ENCODE peak calls at places on chromosomes 4 and X, in nine cellular contexts. I is fibroblast of lung, F is transverse colon, J is mucosa of descending colon, R is A549, A is psoas muscle, S is tibial artery, O is uterus, Q is Peyer's patch. W is an unnamed sample.

GRCh38 chrX:74506310-74507115 is 85.2 kb downstream of the SLC16A2 start:
- DNase-seq in I (no peak), F (no peak), J (no peak), R (no peak), A (no peak), S (no peak), O (no peak), Q (no peak), W (no peak)

GRCh38 chrX:10022273-10022541 is 55.0 kb downstream of the CLDN34 start:
- DNase-seq in I (no peak), F (no peak), J (no peak), R (peak; percentile 78), A (no peak), S (no peak), O (no peak), Q (no peak), W (no peak)

GRCh38 chr4:72489267-72489666 is 79.8 kb downstream of the ADAMTS3 start:
- DNase-seq in I (peak; percentile 47), F (no peak), J (no peak), R (peak; percentile 0), A (no peak), S (no peak), O (no peak), Q (no peak), W (no peak)

GRCh38 chr4:13527983-13528822 is 16.1 kb downstream of the NKX3-2 start:
- DNase-seq in I (no peak), F (no peak), J (no peak), R (no peak), A (no peak), S (no peak), O (no peak), Q (no peak), W (no peak)

GRCh38 chr4:186471441-186471840 is 83.9 kb downstream of the MTNR1A start:
- DNase-seq in I (no peak), F (no peak), J (no peak), R (no peak), A (no peak), S (no peak), O (no peak), Q (no peak), W (no peak)

GRCh38 chr4:48698029-48698901 is 81.8 kb downstream of the FRYL start:
- DNase-seq in I (peak; percentile 89), F (peak; percentile 67), J (no peak), R (peak; percentile 64), A (no peak), S (no peak), O (peak; percentile 62), Q (no peak), W (no peak)

GRCh38 chr4:13640149-13640671 is 12.7 kb upstream of the BOD1L1 start:
- DNase-seq in I (peak; percentile 74), F (no peak), J (no peak), R (peak; percentile 84), A (no peak), S (peak; percentile 68), O (peak; percentile 39), Q (no peak), W (no peak)

GRCh38 chr4:88803600-88804096 is 106.0 kb upstream of the NAP1L5 start:
- DNase-seq in I (peak; percentile 87), F (peak; percentile 43), J (peak; percentile 45), R (peak; percentile 28), A (peak; percentile 68), S (peak; percentile 73), O (peak; percentile 60), Q (no peak), W (peak; percentile 34)

GRCh38 chr4:138915725-138916124 is 99.9 kb upstream of the NOCT start:
- DNase-seq in I (no peak), F (no peak), J (no peak), R (no peak), A (no peak), S (no peak), O (no peak), Q (no peak), W (no peak)

GRCh38 chr4:110988741-110989140 is 365.9 kb upstream of the PITX2 start:
- DNase-seq in I (no peak), F (no peak), J (no peak), R (no peak), A (no peak), S (no peak), O (no peak), Q (no peak), W (no peak)

GRCh38 chr4:86493460-86493859 is 100.7 kb upstream of the PTPN13 start:
- DNase-seq in I (peak; percentile 41), F (no peak), J (no peak), R (no peak), A (no peak), S (no peak), O (no peak), Q (no peak), W (no peak)

GRCh38 chr4:42750831-42751230 is 93.9 kb upstream of the ATP8A1 start:
- DNase-seq in I (no peak), F (no peak), J (no peak), R (no peak), A (no peak), S (no peak), O (no peak), Q (no peak), W (no peak)

GRCh38 chrX:11109968-11110367 is 1.2 kb upstream of the HCCS start:
- DNase-seq in I (no peak), F (no peak), J (no peak), R (no peak), A (no peak), S (no peak), O (no peak), Q (no peak), W (no peak)
- H3K4me3 ChIP-seq in I (no peak overlapping the region), F (no peak overlapping the region), J (no peak overlapping the region), R (peak overlapping the region; percentile 70), A (no peak overlapping the region), S (no peak overlapping the region), O (no peak overlapping the region), Q (no peak overlapping the region), W (no peak overlapping the region)

GRCh38 chr4:81982846-81983540 is 390.8 kb downstream of the HNRNPD start:
- DNase-seq in I (no peak), F (no peak), J (no peak), R (no peak), A (no peak), S (no peak), O (no peak), Q (no peak), W (no peak)
- H3K4me1 ChIP-seq in I (no peaks in the 10 kb centered on the region), F (no peaks in the 10 kb centered on the region), J (no peaks in the 10 kb centered on the region), R (no peaks in the 10 kb centered on the region), A (no peaks in the 10 kb centered on the region), S (no peaks in the 10 kb centered on the region), O (no peaks in the 10 kb centered on the region), Q (no peaks in the 10 kb centered on the region), W (no peaks in the 10 kb centered on the region)

GRCh38 chrX:130746709-130747347 is 156.2 kb downstream of the ENOX2 start:
- DNase-seq in I (peak; percentile 46), F (no peak), J (no peak), R (no peak), A (no peak), S (no peak), O (no peak), Q (no peak), W (no peak)

GRCh38 chrX:130741584-130741983 is 161.4 kb downstream of the ENOX2 start:
- DNase-seq in I (no peak), F (no peak), J (no peak), R (no peak), A (no peak), S (no peak), O (no peak), Q (no peak), W (no peak)

GRCh38 chrX:130741151-130741550 is 161.9 kb downstream of the ENOX2 start:
- DNase-seq in I (no peak), F (no peak), J (no peak), R (no peak), A (no peak), S (no peak), O (no peak), Q (no peak), W (no peak)

GRCh38 chrX:130746077-130746476 is 156.9 kb downstream of the ENOX2 start:
- DNase-seq in I (no peak), F (no peak), J (no peak), R (no peak), A (no peak), S (no peak), O (no peak), Q (no peak), W (no peak)
- TF ChIP-seq CTCF in I (no peak), F (no peak), J (no peak), R (no peak), A (no peak), S (no peak), O (no peak), Q (no peak), W (no peak)

GRCh38 chr4:14855719-14856075 is 146.6 kb upstream of the CPEB2 start:
- DNase-seq in I (no peak), F (no peak), J (no peak), R (no peak), A (no peak), S (no peak), O (no peak), Q (no peak), W (no peak)
- H3K4me3 ChIP-seq in I (no peak overlapping the region), F (no peak overlapping the region), J (no peak overlapping the region), R (no peak overlapping the region), A (no peak overlapping the region), S (no peak overlapping the region), O (no peak overlapping the region), Q (no peak overlapping the region), W (no peak overlapping the region)

GRCh38 chr4:31905363-31905762 is 1185.2 kb downstream of the PCDH7 start:
- DNase-seq in I (no peak), F (no peak), J (no peak), R (no peak), A (no peak), S (no peak), O (no peak), Q (no peak), W (no peak)
- H3K4me1 ChIP-seq in I (no peaks in the 10 kb centered on the region), F (no peaks in the 10 kb centered on the region), J (no peaks in the 10 kb centered on the region), R (no peaks in the 10 kb centered on the region), A (no peaks in the 10 kb centered on the region), S (no peaks in the 10 kb centered on the region), O (no peaks in the 10 kb centered on the region), Q (no peaks in the 10 kb centered on the region), W (no peaks in the 10 kb centered on the region)

DNA sequence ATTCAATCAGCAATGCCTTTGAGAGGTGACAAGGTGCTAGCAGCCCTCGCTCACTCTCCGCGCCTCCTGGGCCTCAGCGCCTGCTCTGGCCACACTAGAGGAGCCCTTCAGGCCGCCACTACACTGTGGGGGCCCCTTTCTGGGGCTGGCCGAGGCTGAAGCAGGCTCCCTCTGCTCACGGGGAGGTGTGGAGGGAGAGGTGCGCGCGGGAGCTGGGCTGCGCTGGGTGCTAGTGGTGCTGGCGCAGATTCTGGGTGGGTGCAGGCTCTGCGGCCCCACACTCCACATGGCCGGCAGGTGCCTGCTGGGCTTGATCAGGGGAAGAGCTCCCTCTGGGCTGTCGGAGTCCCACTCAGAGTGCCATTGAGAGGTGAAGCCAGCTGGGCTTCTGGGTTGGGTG is 351.0 kb downstream of the GASK1B start:
- DNase-seq in I (no peak), F (no peak), J (no peak), R (no peak), A (no peak), S (no peak), O (no peak), Q (no peak), W (peak; percentile 58)
- TF ChIP-seq CTCF in I (no peak), F (no peak), J (no peak), R (no peak), A (no peak), S (no peak), O (no peak), Q (no peak), W (no peak)

W was measured in left lung.